ENCODE peak calls at places on chromosomes 4 and X, in five cellular contexts. One of them, this sample, is unnamed. For H3K9me3, the result is how much of the 10 kb centered on the place peaks cover.

GRCh38 chr4:3865986-3866812 is 100.0 kb downstream of the ADRA2C start:
- DNase-seq in mammary epithelial cell: no peak
- DNase-seq in lower lobe of right lung: peak
- DNase-seq in lung: no peak
- DNase-seq in A549: no peak
- DNase-seq in this sample: no peak

GRCh38 chr4:95142877-95143412 is 385.2 kb downstream of the BMPR1B start:
- DNase-seq in mammary epithelial cell: no peak
- DNase-seq in lower lobe of right lung: no peak
- DNase-seq in lung: no peak
- DNase-seq in A549: no peak
- DNase-seq in this sample: no peak

GRCh38 chrX:53089224-53089842 is 4.6 kb upstream of the KANTR start:
- DNase-seq in mammary epithelial cell: peak
- DNase-seq in lower lobe of right lung: peak
- DNase-seq in lung: no peak
- DNase-seq in A549: peak
- DNase-seq in this sample: peak

GRCh38 chrX:131572372-131573014 is 28.6 kb downstream of the OR13H1 start:
- DNase-seq in mammary epithelial cell: no peak
- DNase-seq in lower lobe of right lung: no peak
- DNase-seq in lung: no peak
- DNase-seq in A549: peak
- DNase-seq in this sample: no peak

GRCh38 chr4:122259849-122260248 is 107.7 kb downstream of the BLTP1 start:
- DNase-seq in mammary epithelial cell: no peak
- DNase-seq in lower lobe of right lung: no peak
- DNase-seq in lung: no peak
- DNase-seq in A549: no peak
- DNase-seq in this sample: no peak

GRCh38 chr4:52982246-52982950 is 120.3 kb downstream of the RASL11B start:
- DNase-seq in mammary epithelial cell: peak
- DNase-seq in lower lobe of right lung: no peak
- DNase-seq in lung: no peak
- DNase-seq in A549: peak
- DNase-seq in this sample: peak

GRCh38 chr4:152709675-152710438 is 30.1 kb upstream of the TMEM154 start:
- DNase-seq in mammary epithelial cell: peak
- DNase-seq in lower lobe of right lung: no peak
- DNase-seq in lung: no peak
- DNase-seq in A549: no peak
- DNase-seq in this sample: peak

GRCh38 chr4:150216725-150217124 is 138.5 kb downstream of the DCLK2 start:
- DNase-seq in mammary epithelial cell: no peak
- DNase-seq in lower lobe of right lung: no peak
- DNase-seq in lung: no peak
- DNase-seq in A549: no peak
- DNase-seq in this sample: no peak

GRCh38 chr4:1505511-1506451 is 99.5 kb upstream of the NKX1-1 start:
- DNase-seq in mammary epithelial cell: no peak
- DNase-seq in lower lobe of right lung: peak
- DNase-seq in lung: no peak
- DNase-seq in A549: no peak
- DNase-seq in this sample: no peak

GRCh38 chr4:163949976-163950601 is 455.6 kb downstream of the TMA16 start:
- DNase-seq in mammary epithelial cell: no peak
- DNase-seq in lower lobe of right lung: peak
- DNase-seq in lung: no peak
- DNase-seq in A549: no peak
- DNase-seq in this sample: no peak

GRCh38 chr4:144968606-144969005 is 129.4 kb downstream of the ANAPC10 start:
- DNase-seq in mammary epithelial cell: peak
- DNase-seq in lower lobe of right lung: no peak
- DNase-seq in lung: no peak
- DNase-seq in A549: no peak
- DNase-seq in this sample: no peak

GRCh38 chrX:107273795-107274194 is 67.4 kb downstream of the DNAAF6 start:
- DNase-seq in mammary epithelial cell: no peak
- DNase-seq in lower lobe of right lung: no peak
- DNase-seq in lung: no peak
- DNase-seq in A549: no peak
- DNase-seq in this sample: no peak

GRCh38 chr4:128528793-128529553 is 241.4 kb upstream of the PGRMC2 start:
- DNase-seq in mammary epithelial cell: peak
- DNase-seq in lower lobe of right lung: no peak
- DNase-seq in lung: peak
- DNase-seq in A549: peak
- DNase-seq in this sample: peak

GRCh38 chrX:47215291-47215900 is 3.1 kb upstream of the CDK16 start:
- DNase-seq in mammary epithelial cell: no peak
- DNase-seq in lower lobe of right lung: no peak
- DNase-seq in lung: no peak
- DNase-seq in A549: no peak
- DNase-seq in this sample: no peak

GRCh38 chrX:127708155-127708554 is 344.0 kb downstream of the ACTRT1 start:
- DNase-seq in mammary epithelial cell: peak
- DNase-seq in lower lobe of right lung: no peak
- DNase-seq in lung: no peak
- DNase-seq in A549: peak
- DNase-seq in this sample: no peak

GRCh38 chrX:119669424-119670037 is 23.4 kb downstream of the SEPTIN6 start:
- DNase-seq in mammary epithelial cell: no peak
- DNase-seq in lower lobe of right lung: no peak
- DNase-seq in lung: no peak
- DNase-seq in A549: no peak
- DNase-seq in this sample: peak

GRCh38 chrX:118983513-118983912 is 9.1 kb downstream of the LONRF3 start:
- DNase-seq in mammary epithelial cell: no peak
- DNase-seq in lower lobe of right lung: no peak
- DNase-seq in lung: no peak
- DNase-seq in A549: no peak
- DNase-seq in this sample: no peak

GRCh38 chr4:156583265-156583664 is 388.3 kb downstream of the PDGFC start:
- DNase-seq in mammary epithelial cell: no peak
- DNase-seq in lower lobe of right lung: no peak
- DNase-seq in lung: no peak
- DNase-seq in A549: no peak
- DNase-seq in this sample: no peak

GRCh38 chrX:3501833-3502535 is 155.5 kb upstream of the MXRA5 start:
- DNase-seq in mammary epithelial cell: peak
- DNase-seq in lower lobe of right lung: no peak
- DNase-seq in lung: no peak
- DNase-seq in A549: no peak
- DNase-seq in this sample: peak

GRCh38 chrX:84188320-84188834 is 378 bp upstream of the RPS6KA6 start:
- DNase-seq in mammary epithelial cell: peak
- DNase-seq in lower lobe of right lung: peak
- DNase-seq in lung: peak
- DNase-seq in A549: peak
- DNase-seq in this sample: peak

DNA sequence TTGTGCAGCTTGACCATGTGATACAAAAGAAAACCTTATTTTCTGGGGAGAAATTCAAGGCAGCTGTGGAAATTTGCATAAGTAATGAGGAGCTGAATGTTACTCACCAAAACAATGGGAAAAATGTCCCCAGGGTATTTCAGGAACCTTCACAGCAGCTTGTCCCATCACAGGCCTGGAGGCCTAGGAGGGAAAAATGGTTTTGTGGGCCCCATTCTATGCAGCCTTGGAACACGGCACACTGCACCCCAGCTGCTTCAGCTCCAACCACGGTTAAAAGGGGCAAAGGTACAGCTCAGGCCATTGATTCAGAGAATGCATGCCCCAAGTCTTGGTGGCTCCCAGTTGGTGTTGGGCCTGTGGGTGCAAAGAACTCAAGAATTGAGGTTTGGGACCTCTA is 216.1 kb downstream of the MAGEE1 start:
- DNase-seq in mammary epithelial cell: no peak
- DNase-seq in lower lobe of right lung: no peak
- DNase-seq in lung: no peak
- DNase-seq in A549: no peak
- DNase-seq in this sample: no peak
- H3K9me3 ChIP-seq in mammary epithelial cell: under half
- H3K9me3 ChIP-seq in lower lobe of right lung: under half
- H3K9me3 ChIP-seq in lung: under half
- H3K9me3 ChIP-seq in A549: under half
- H3K9me3 ChIP-seq in this sample: under half

GRCh38 chr4:8786166-8786565 is 85.5 kb downstream of the HMX1 start:
- DNase-seq in mammary epithelial cell: no peak
- DNase-seq in lower lobe of right lung: no peak
- DNase-seq in lung: no peak
- DNase-seq in A549: no peak
- DNase-seq in this sample: no peak

GRCh38 chr4:8782135-8782534 is 89.5 kb downstream of the HMX1 start:
- DNase-seq in mammary epithelial cell: no peak
- DNase-seq in lower lobe of right lung: no peak
- DNase-seq in lung: no peak
- DNase-seq in A549: no peak
- DNase-seq in this sample: no peak

GRCh38 chr4:8781641-8782040 is 90.0 kb downstream of the HMX1 start:
- DNase-seq in mammary epithelial cell: no peak
- DNase-seq in lower lobe of right lung: no peak
- DNase-seq in lung: no peak
- DNase-seq in A549: no peak
- DNase-seq in this sample: no peak

GRCh38 chr4:8785656-8786142 is 85.9 kb downstream of the HMX1 start:
- DNase-seq in mammary epithelial cell: no peak
- DNase-seq in lower lobe of right lung: no peak
- DNase-seq in lung: no peak
- DNase-seq in A549: no peak
- DNase-seq in this sample: no peak

DNA sequence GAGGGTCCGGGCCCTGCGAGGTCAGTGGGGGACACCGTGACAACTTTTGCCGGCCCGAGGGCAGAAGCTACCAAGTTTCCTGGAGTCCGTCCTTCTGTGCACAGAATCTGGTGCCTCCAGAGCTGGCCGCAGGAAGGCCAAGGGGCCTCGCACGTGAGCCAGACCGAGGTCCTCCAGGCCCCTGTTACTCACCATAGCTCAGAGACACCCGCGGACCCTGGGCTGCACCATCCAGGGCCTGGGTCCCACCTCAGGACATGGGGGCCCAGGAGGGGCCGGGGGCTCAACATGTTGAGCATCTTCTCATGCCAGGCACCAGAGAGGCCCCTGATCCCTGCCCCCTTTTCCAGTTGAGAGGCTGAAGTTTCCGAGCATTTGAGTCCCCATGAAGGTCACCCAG is 87.9 kb downstream of the HMX1 start:
- DNase-seq in mammary epithelial cell: no peak
- DNase-seq in lower lobe of right lung: no peak
- DNase-seq in lung: no peak
- DNase-seq in A549: no peak
- DNase-seq in this sample: no peak
- H3K9me3 ChIP-seq in mammary epithelial cell: half or more
- H3K9me3 ChIP-seq in lower lobe of right lung: under half
- H3K9me3 ChIP-seq in lung: under half
- H3K9me3 ChIP-seq in A549: under half
- H3K9me3 ChIP-seq in this sample: under half

GRCh38 chr4:337143-337931 is at the start of gene ZNF141:
- DNase-seq in mammary epithelial cell: peak
- DNase-seq in lower lobe of right lung: peak
- DNase-seq in lung: peak
- DNase-seq in A549: peak
- DNase-seq in this sample: peak
- H3K9me3 ChIP-seq in mammary epithelial cell: under half
- H3K9me3 ChIP-seq in lower lobe of right lung: under half
- H3K9me3 ChIP-seq in lung: under half
- H3K9me3 ChIP-seq in A549: under half
- H3K9me3 ChIP-seq in this sample: under half

DNA sequence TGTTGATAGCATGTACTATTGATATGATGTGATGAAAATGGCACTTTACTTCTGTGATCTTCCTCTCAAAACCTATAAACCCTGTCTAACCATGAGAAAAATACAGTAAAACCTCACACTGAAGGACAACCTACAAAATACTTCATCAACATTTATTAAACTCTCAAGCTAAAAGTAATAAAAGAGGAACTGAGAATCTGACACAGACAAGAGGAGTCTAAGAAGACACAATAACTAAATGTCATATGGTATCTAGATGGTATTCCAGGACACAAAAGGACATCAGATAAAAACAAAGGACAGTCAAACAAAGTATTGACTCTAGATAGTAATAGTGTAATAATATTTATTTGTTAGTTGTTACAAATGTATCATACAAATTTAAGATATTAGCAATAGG is 655.3 kb downstream of the SH3BGRL start:
- DNase-seq in mammary epithelial cell: no peak
- DNase-seq in lower lobe of right lung: no peak
- DNase-seq in lung: no peak
- DNase-seq in A549: no peak
- DNase-seq in this sample: no peak
- H3K9me3 ChIP-seq in mammary epithelial cell: under half
- H3K9me3 ChIP-seq in lower lobe of right lung: under half
- H3K9me3 ChIP-seq in lung: under half
- H3K9me3 ChIP-seq in A549: under half
- H3K9me3 ChIP-seq in this sample: under half

DNA sequence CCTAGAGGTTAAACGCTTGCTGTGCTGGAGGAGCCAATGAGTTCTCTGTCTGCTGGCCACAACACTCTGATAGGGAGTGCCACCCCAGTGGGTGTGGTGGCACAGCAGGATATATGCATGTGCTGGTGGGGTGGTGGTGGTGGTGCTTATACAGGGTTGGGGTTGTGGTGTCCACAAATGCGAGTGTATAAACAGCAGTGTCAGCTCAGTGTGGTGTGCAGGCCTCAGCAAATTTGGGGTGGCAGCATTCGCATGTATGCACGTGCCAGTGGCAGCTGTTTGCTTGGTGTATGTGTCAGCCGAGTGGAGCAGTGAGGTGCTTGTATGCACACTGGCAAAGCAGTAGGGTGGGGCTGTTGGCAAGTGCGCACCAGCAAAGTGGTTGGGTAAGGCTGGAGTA is 157.4 kb downstream of the FAM47A start:
- DNase-seq in mammary epithelial cell: no peak
- DNase-seq in lower lobe of right lung: no peak
- DNase-seq in lung: no peak
- DNase-seq in A549: no peak
- DNase-seq in this sample: no peak
- H3K9me3 ChIP-seq in mammary epithelial cell: under half
- H3K9me3 ChIP-seq in lower lobe of right lung: under half
- H3K9me3 ChIP-seq in lung: under half
- H3K9me3 ChIP-seq in A549: under half
- H3K9me3 ChIP-seq in this sample: under half

DNA sequence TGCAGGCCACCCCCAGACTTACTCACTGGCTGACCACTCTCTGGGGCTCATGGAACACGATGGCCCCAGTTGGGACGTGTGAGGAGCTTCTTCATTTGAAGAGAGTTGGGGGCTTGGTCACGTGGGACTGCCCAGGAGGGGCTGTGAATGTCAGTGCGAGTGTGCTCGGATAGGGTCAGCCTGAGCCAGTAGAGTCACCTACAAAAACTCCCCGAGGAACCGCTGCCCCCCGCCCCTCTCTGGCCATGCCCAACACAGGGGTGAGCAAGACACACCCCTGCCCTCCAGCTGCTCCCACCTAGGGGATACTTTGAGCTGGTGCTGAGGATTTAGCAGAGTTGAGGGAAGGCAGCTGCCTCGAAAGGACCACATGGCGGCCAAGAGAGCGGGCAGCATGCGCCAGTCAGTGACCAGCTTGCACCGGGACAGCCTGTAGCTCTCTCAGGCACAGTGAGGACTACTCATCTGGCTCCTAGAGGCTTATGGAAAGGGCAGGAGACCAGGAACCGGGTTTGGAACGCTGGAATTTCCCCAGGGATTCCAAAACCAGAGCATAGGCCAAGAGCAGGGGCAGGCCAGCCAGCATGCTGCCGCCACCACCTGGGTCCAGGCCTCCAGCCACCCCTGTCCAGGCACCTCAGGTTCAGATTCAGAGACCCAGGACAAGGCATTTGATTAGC is 8.4 kb downstream of the PNMA6E start:
- DNase-seq in mammary epithelial cell: no peak
- DNase-seq in lower lobe of right lung: no peak
- DNase-seq in lung: no peak
- DNase-seq in A549: no peak
- DNase-seq in this sample: no peak
- H3K9me3 ChIP-seq in mammary epithelial cell: under half
- H3K9me3 ChIP-seq in lower lobe of right lung: under half
- H3K9me3 ChIP-seq in lung: under half
- H3K9me3 ChIP-seq in A549: under half
- H3K9me3 ChIP-seq in this sample: under half